ENCODE peak calls at places on chromosomes 16 and 17, in five cellular contexts. U is A549, I is HCT116, O is SK-N-SH, R is GM12878. K is an unnamed sample.

GRCh38 chr16:69595127-69596036 is 29.6 kb downstream of the NFAT5 start:
- DNase-seq in U (peak), I (no peak), O (no peak), R (no peak), K (peak)

GRCh38 chr16:56344518-56345405 is 80.6 kb downstream of the AMFR start:
- DNase-seq in U (no peak), I (no peak), O (no peak), R (no peak), K (no peak)

GRCh38 chr17:50935201-50936124 is 69.3 kb upstream of the TOB1 start:
- DNase-seq in U (peak), I (no peak), O (no peak), R (no peak), K (no peak)

GRCh38 chr17:81420769-81421462 is 25.7 kb downstream of the BAHCC1 start:
- DNase-seq in U (no peak), I (no peak), O (no peak), R (no peak), K (peak)

GRCh38 chr17:17355426-17355825 is 52.3 kb downstream of the NT5M start:
- DNase-seq in U (no peak), I (no peak), O (no peak), R (no peak), K (no peak)

GRCh38 chr16:84985079-84986065 is 26.0 kb downstream of the ZDHHC7 start:
- DNase-seq in U (no peak), I (no peak), O (no peak), R (no peak), K (peak)

GRCh38 chr17:17205368-17206148 is 575 bp downstream of the PLD6 start:
- DNase-seq in U (peak), I (peak), O (peak), R (peak), K (peak)

GRCh38 chr17:70658840-70659239 is 489.5 kb downstream of the KCNJ2 start:
- DNase-seq in U (no peak), I (no peak), O (no peak), R (no peak), K (no peak)

GRCh38 chr16:69619514-69619913 is 53.7 kb downstream of the NFAT5 start:
- DNase-seq in U (no peak), I (no peak), O (peak), R (no peak), K (no peak)

GRCh38 chr16:50547944-50548658 is at the start of gene NKD1:
- DNase-seq in U (peak), I (peak), O (peak), R (no peak), K (peak)

GRCh38 chr17:82615084-82616020 is 32.9 kb downstream of the WDR45B start:
- DNase-seq in U (no peak), I (no peak), O (no peak), R (no peak), K (no peak)

GRCh38 chr16:86609661-86610060 is 31.3 kb downstream of the FOXL1 start:
- DNase-seq in U (no peak), I (no peak), O (no peak), R (no peak), K (no peak)

GRCh38 chr17:13919818-13920217 is 149.5 kb upstream of the COX10 start:
- DNase-seq in U (no peak), I (no peak), O (no peak), R (no peak), K (no peak)

GRCh38 chr16:48824271-48824670 is 214.3 kb upstream of the N4BP1 start:
- DNase-seq in U (no peak), I (no peak), O (no peak), R (no peak), K (no peak)

GRCh38 chr17:34146440-34147043 is 108.5 kb upstream of the CCL2 start:
- DNase-seq in U (peak), I (no peak), O (peak), R (no peak), K (no peak)

GRCh38 chr17:22272363-22273146 is 580.2 kb downstream of the KCNJ18 start:
- DNase-seq in U (no peak), I (no peak), O (no peak), R (no peak), K (no peak)

GRCh38 chr17:19724501-19725420 is 8.4 kb upstream of the SLC47A2 start:
- DNase-seq in U (no peak), I (no peak), O (no peak), R (no peak), K (no peak)

GRCh38 chr16:27334874-27335273 is 21.1 kb downstream of the IL4R start:
- DNase-seq in U (no peak), I (no peak), O (no peak), R (no peak), K (peak)

GRCh38 chr17:19407601-19408380 is 3.2 kb upstream of the RNF112 start:
- DNase-seq in U (no peak), I (no peak), O (no peak), R (no peak), K (no peak)

GRCh38 chr16:13957197-13958078 is 37.5 kb downstream of the ERCC4 start:
- DNase-seq in U (peak), I (peak), O (peak), R (peak), K (peak)

GRCh38 chr16:49580751-49581303 is 207.2 kb downstream of the C16orf78 start:
- DNase-seq in U (no peak), I (no peak), O (no peak), R (no peak), K (peak)

GRCh38 chr17:83079340-83079747 is at the start of gene METRNL:
- DNase-seq in U (peak), I (no peak), O (peak), R (no peak), K (peak)

GRCh38 chr17:31313982-31314787 is at the start of gene EVI2B:
- DNase-seq in U (no peak), I (no peak), O (no peak), R (peak), K (peak)

GRCh38 chr17:7174603-7175362 is 4.4 kb downstream of the ASGR1 start:
- DNase-seq in U (no peak), I (no peak), O (no peak), R (no peak), K (no peak)

GRCh38 chr17:72802726-72803125 is 289.8 kb downstream of the SLC39A11 start:
- DNase-seq in U (no peak), I (no peak), O (no peak), R (no peak), K (no peak)

GRCh38 chr16:2082983-2083364 is 35.2 kb downstream of the TSC2 start:
- DNase-seq in U (no peak), I (no peak), O (no peak), R (no peak), K (no peak)
- TF ChIP-seq RAD21 in U (no peak), I (no peak), O (no peak), R (no peak), K (no peak)

DNA sequence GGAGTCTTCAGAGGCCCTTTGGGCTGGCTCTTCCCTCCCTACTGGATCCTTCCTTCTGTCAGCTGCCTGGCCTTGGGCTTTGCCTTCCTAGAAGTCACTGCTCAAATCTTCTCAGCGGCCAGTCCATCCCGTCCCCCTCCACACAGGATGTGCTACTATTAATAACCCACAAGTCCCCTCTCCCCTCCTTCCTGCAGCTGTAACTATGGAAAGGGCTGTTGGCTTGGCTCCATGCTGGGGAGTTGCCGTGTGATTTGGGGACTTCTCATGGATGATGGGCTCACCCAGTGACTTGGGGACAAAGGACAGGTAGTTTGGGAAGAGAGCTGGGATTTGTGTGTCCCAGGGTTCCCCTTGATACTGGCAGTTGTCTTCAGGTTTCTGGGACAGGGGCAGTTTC is 19.4 kb downstream of the TMEM94 start:
- DNase-seq in U (no peak), I (no peak), O (no peak), R (no peak), K (peak)
- TF ChIP-seq RAD21 in U (no peak), I (no peak), O (no peak), R (no peak), K (no peak)

GRCh38 chr17:48262982-48263586 is 155.5 kb downstream of the SNX11 start:
- DNase-seq in U (peak), I (no peak), O (no peak), R (no peak), K (peak)

GRCh38 chr17:48258317-48258716 is 150.8 kb downstream of the SNX11 start:
- DNase-seq in U (no peak), I (no peak), O (no peak), R (no peak), K (no peak)

GRCh38 chr17:48254896-48255295 is 147.3 kb downstream of the SNX11 start:
- DNase-seq in U (no peak), I (no peak), O (no peak), R (no peak), K (no peak)

GRCh38 chr17:48261297-48261880 is 153.8 kb downstream of the SNX11 start:
- DNase-seq in U (peak), I (peak), O (peak), R (no peak), K (peak)

GRCh38 chr17:48259710-48260291 is 152.2 kb downstream of the SNX11 start:
- DNase-seq in U (peak), I (no peak), O (no peak), R (no peak), K (peak)
- TF ChIP-seq RAD21 in U (peak), I (peak), O (peak), R (peak), K (peak)

GRCh38 chr16:81889896-81890634 is 111.0 kb downstream of the PLCG2 start:
- DNase-seq in U (peak), I (peak), O (peak), R (no peak), K (peak)
- TF ChIP-seq RAD21 in U (peak), I (peak), O (peak), R (peak), K (peak)

GRCh38 chr17:55704412-55704811 is 18.3 kb downstream of the TMEM100 start:
- DNase-seq in U (no peak), I (no peak), O (no peak), R (no peak), K (no peak)
- TF ChIP-seq RAD21 in U (no peak), I (no peak), O (no peak), R (no peak), K (no peak)

GRCh38 chr17:57186231-57187019 is 69.9 kb upstream of the MSI2 start:
- DNase-seq in U (no peak), I (no peak), O (no peak), R (no peak), K (no peak)
- TF ChIP-seq RAD21 in U (no peak), I (no peak), O (no peak), R (no peak), K (no peak)

GRCh38 chr16:67388591-67388990 is 4.7 kb downstream of the TPPP3 start:
- DNase-seq in U (no peak), I (no peak), O (no peak), R (no peak), K (no peak)

GRCh38 chr16:67388191-67388590 is 5.1 kb downstream of the TPPP3 start:
- DNase-seq in U (no peak), I (no peak), O (no peak), R (no peak), K (no peak)

GRCh38 chr16:67387479-67388079 is 5.7 kb downstream of the TPPP3 start:
- DNase-seq in U (no peak), I (no peak), O (no peak), R (no peak), K (no peak)

GRCh38 chr16:67386861-67387455 is 6.3 kb downstream of the TPPP3 start:
- DNase-seq in U (no peak), I (no peak), O (no peak), R (no peak), K (no peak)

GRCh38 chr16:67384778-67385510 is 8.4 kb downstream of the TPPP3 start:
- DNase-seq in U (no peak), I (no peak), O (no peak), R (no peak), K (no peak)
- TF ChIP-seq RAD21 in U (no peak), I (no peak), O (no peak), R (no peak), K (no peak)

GRCh38 chr16:66131156-66131807 is 235.2 kb upstream of the CDH5 start:
- DNase-seq in U (no peak), I (no peak), O (no peak), R (no peak), K (peak)
- TF ChIP-seq RAD21 in U (no peak), I (no peak), O (no peak), R (no peak), K (no peak)